ENCODE peak calls at places on chromosomes 5 and 9, in ten cellular contexts. S, K, J, A, O, C, E, P, M and N are unnamed samples.

GRCh38 chr9:111975709-111976108 is 79.1 kb downstream of the UGCG start:
- DNase-seq in K (no peak), P (no peak), A (no peak), M (no peak), C (no peak), O (no peak), E (no peak), S (no peak), J (no peak), N (no peak)

GRCh38 chr5:18010053-18010452 is 375.8 kb downstream of the TAF11L14 start:
- DNase-seq in K (no peak), S (no peak), M (no peak), P (no peak), A (no peak), C (no peak), O (no peak), E (no peak), J (no peak), N (no peak)

GRCh38 chr9:5364294-5364990 is 24.8 kb upstream of the RLN1 start:
- DNase-seq in E (peak), O (peak), K (no peak), P (no peak), M (no peak), J (no peak), S (no peak), A (no peak), C (no peak), N (no peak)

GRCh38 chr9:113963017-113963620 is 87.0 kb downstream of the ZNF618 start:
- DNase-seq in M (peak), P (no peak), E (peak), K (no peak), C (peak), J (peak), A (peak), O (peak), S (no peak), N (no peak)

GRCh38 chr5:82274343-82275266 is 3.5 kb downstream of the RPS23 start:
- DNase-seq in K (no peak), S (no peak), E (no peak), P (no peak), J (no peak), M (peak), C (no peak), A (no peak), O (peak), N (no peak)

GRCh38 chr9:107410045-107410819 is 79.3 kb downstream of the KLF4 start:
- DNase-seq in J (no peak), M (no peak), S (no peak), E (no peak), O (no peak), K (no peak), A (no peak), C (no peak), P (no peak), N (no peak)

GRCh38 chr9:5269249-5269715 is 35.2 kb downstream of the RLN2 start:
- DNase-seq in E (peak), K (no peak), C (peak), P (no peak), M (no peak), A (no peak), S (no peak), O (peak), J (no peak), N (no peak)

GRCh38 chr5:95759634-95760033 is 28.5 kb downstream of the RHOBTB3 start:
- DNase-seq in P (no peak), O (peak), C (no peak), E (peak), K (peak), M (no peak), J (no peak), A (no peak), S (no peak), N (no peak)

GRCh38 chr5:174419523-174420132 is 304.8 kb upstream of the MSX2 start:
- DNase-seq in C (peak), O (peak), A (peak), P (peak), K (peak), M (peak), E (peak), J (peak), S (peak), N (peak)
- H3K4me3 ChIP-seq in C (peak), O (no peak), A (peak), P (peak), K (no peak), M (peak), E (no peak), J (peak), S (no peak), N (no peak)

GRCh38 chr5:56480305-56481146 is 247.4 kb upstream of the ANKRD55 start:
- DNase-seq in E (peak), S (peak), J (peak), P (peak), O (peak), C (peak), A (peak), K (peak), M (peak), N (no peak)

GRCh38 chr5:56479701-56480304 is 246.7 kb upstream of the ANKRD55 start:
- DNase-seq in E (no peak), M (no peak), O (peak), P (no peak), K (no peak), A (no peak), C (no peak), S (no peak), J (peak), N (no peak)

GRCh38 chr5:56479126-56479525 is 246.0 kb upstream of the ANKRD55 start:
- DNase-seq in K (no peak), P (no peak), E (no peak), S (no peak), C (no peak), M (no peak), O (no peak), J (no peak), A (no peak), N (no peak)

GRCh38 chr5:56481147-56481997 is 248.2 kb upstream of the ANKRD55 start:
- DNase-seq in O (peak), A (no peak), K (no peak), S (peak), C (no peak), E (peak), J (peak), M (peak), P (no peak), N (no peak)

DNA sequence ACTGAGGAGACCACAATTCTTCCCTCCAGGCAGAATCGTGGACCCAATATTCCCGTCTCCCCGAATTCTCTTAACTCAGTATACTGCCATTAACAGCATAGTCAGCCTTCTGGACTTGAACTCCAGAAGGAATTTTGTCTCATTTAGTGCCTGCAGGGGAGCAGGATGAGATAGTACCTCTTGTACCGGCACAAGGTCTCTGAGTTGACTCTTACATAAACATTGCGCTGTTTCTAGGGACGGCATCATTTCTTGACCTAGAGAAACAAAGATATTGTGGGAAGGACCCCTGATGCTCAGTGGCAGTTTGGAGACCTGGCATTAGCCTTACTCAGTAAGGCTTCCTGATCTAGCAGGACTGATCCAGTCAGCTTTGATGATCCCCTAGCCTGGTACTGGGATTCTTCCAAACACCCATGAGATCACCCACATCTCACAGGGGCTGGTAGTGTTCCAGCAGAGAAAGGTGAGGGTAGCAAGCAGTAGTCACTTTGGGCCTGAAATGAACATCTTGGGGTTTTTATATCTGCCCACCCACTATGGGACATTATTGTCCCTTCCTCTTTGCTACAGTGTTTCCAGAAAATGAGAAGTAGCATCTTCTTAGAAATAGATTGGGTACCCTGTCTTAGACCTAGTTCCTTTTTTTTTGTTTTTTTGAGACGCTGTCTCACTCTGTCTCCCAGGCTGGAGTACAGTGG is 249.0 kb upstream of the ANKRD55 start:
- DNase-seq in M (no peak), P (no peak), J (no peak), O (no peak), K (no peak), A (no peak), C (no peak), S (no peak), E (no peak), N (no peak)
- H3K4me3 ChIP-seq in M (peak), P (peak), J (peak), O (no peak), K (no peak), A (peak), C (no peak), S (no peak), E (no peak), N (no peak)

GRCh38 chr9:128702949-128703615 is 779 bp downstream of the PKN3 start:
- DNase-seq in M (peak), C (peak), E (no peak), K (no peak), A (no peak), J (no peak), O (no peak), S (no peak), P (no peak), N (no peak)

GRCh38 chr9:128704356-128704670 is 2.0 kb downstream of the PKN3 start:
- DNase-seq in S (no peak), O (no peak), A (no peak), E (no peak), P (peak), K (no peak), J (no peak), M (no peak), C (no peak), N (no peak)

GRCh38 chr9:128705051-128705965 is 3.0 kb downstream of the PKN3 start:
- DNase-seq in C (no peak), P (peak), K (no peak), J (no peak), A (no peak), O (no peak), E (no peak), S (no peak), M (peak), N (no peak)

GRCh38 chr9:128702445-128702948 is at the start of gene PKN3:
- DNase-seq in O (peak), S (peak), M (peak), A (peak), E (peak), J (peak), P (peak), K (no peak), C (peak), N (no peak)

DNA sequence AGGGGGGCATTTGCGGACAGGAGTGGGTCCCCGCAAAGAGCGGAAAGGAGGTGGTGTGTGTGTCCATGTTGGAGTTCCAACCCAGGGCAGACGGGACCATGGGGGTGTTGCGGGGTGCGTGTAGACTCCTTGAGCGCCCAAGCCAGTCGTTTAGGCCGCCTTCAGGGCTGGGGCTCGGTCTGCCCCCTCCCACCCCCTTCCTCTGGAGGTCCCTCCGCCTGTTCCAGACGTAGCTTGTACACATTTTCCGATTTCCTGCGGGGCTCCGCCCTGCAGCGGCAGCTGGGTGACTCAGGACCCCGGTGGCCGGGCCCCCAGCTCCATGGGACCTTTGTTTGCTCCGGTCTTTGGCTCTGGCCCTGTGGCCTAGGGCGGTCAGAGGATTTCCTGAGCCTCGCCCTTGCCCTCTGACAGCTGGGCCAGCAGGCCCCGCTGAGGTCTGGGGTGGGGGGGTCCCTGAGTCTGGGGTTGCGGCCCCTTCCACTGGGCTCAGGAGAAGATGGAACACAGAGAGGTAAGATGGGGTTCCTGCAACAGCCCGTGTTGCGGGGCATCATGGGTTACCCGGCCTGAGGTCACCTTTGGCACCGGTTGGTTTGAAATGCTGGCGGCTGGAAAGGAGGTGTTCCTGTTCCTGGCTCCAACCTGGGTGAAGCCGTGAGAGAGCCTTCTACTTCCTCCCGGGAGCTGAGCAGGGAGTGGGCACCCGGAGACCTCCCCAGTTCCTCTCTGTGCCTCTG is 1.5 kb downstream of the PKN3 start:
- DNase-seq in S (no peak), E (no peak), C (no peak), J (no peak), P (peak), A (no peak), K (no peak), O (no peak), M (peak), N (no peak)
- H3K4me3 ChIP-seq in S (no peak), E (no peak), C (peak), J (no peak), P (peak), A (peak), K (peak), O (peak), M (peak), N (peak)

DNA sequence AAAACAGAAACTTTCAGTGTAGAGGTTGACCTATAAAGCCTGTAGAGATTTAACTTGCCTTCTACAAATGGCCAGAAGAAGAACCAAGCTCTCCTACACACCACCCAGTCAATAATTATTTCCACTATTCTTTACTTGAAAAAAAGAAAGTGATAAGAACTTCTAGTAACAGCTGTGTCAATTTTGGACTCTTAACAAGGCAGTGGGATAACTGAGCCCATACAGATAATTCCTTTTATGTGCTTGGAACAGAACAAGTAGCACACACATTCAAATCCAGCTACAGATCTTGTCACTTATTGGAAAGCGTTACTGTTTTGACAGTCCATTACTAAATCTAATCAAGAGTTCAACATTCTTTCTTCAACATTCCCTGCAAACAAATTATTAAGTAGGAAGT is 6.2 kb downstream of the PTGER4 start:
- DNase-seq in J (no peak), K (no peak), P (no peak), M (no peak), S (no peak), E (no peak), A (no peak), O (no peak), C (no peak), N (no peak)
- H3K4me3 ChIP-seq in J (peak), K (no peak), P (no peak), M (peak), S (no peak), E (no peak), A (no peak), O (no peak), C (no peak), N (no peak)

GRCh38 chr5:174190073-174190675 is 144.7 kb downstream of the NSG2 start:
- DNase-seq in M (no peak), A (no peak), S (no peak), C (no peak), O (no peak), P (peak), J (no peak), E (no peak), K (no peak), N (no peak)
- H3K4me3 ChIP-seq in M (no peak), A (no peak), S (no peak), C (no peak), O (no peak), P (no peak), J (no peak), E (no peak), K (no peak), N (no peak)

DNA sequence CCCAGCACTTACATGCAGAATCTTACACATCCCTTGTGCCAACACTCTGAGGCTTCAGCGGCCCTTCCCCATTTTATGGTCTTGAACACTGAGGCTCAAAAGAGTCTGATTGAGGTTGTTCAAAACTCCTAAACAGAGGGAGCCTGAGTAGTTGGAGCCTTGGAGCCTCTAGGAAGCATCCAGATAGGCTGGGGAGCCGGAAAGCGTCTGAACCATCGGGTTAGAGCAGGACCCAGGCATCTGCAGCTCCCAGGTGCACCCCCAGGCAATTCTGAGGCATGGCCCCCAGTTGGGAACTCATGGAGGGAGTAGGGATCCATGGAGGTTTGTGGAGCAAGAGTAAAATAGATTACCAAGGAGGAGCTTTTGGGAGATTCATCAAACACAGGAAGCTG is 3.8 kb downstream of the OLFML2A start:
- DNase-seq in M (no peak), O (no peak), S (no peak), E (no peak), C (no peak), J (no peak), K (no peak), P (no peak), A (no peak), N (no peak)
- H3K4me3 ChIP-seq in M (no peak), O (no peak), S (no peak), E (no peak), C (no peak), J (no peak), K (no peak), P (no peak), A (no peak), N (no peak)

GRCh38 chr5:102668220-102668930 is 86.7 kb upstream of the PAM start:
- DNase-seq in J (no peak), A (no peak), K (no peak), O (no peak), P (no peak), C (no peak), M (no peak), E (no peak), S (no peak), N (no peak)
- H3K4me3 ChIP-seq in J (no peak), A (no peak), K (no peak), O (no peak), P (no peak), C (no peak), M (no peak), E (no peak), S (no peak), N (no peak)